ENCODE peak calls at places on chromosome 18, in four cellular contexts. M is A549, G is HFFc6, E is uterus. Q is an unnamed sample.

GRCh38 chr18:13137041-13137938 is 81.3 kb upstream of the LDLRAD4 start:
- DNase-seq in E (no peak), G (no peak), M (no peak), Q (no peak)

GRCh38 chr18:42578781-42579180 is 536.7 kb downstream of the RIT2 start:
- DNase-seq in E (no peak), M (no peak), G (no peak), Q (peak)

GRCh38 chr18:5431836-5432575 is 111.8 kb downstream of the EPB41L3 start:
- DNase-seq in G (no peak), M (no peak), E (no peak), Q (no peak)

GRCh38 chr18:63532471-63532870 is 9.7 kb upstream of the SERPINB12 start:
- DNase-seq in E (no peak), M (no peak), G (no peak), Q (no peak)

GRCh38 chr18:63152096-63152495 is 167.5 kb downstream of the BCL2 start:
- DNase-seq in G (no peak), E (no peak), M (no peak), Q (no peak)

GRCh38 chr18:3245853-3246635 is 1.6 kb upstream of the MYL12A start:
- DNase-seq in M (peak), E (peak), G (peak), Q (peak)

GRCh38 chr18:24219561-24220317 is 80.9 kb downstream of the CABYR start:
- DNase-seq in E (no peak), M (no peak), G (no peak), Q (no peak)

GRCh38 chr18:77161954-77162353 is 29.4 kb upstream of the MBP start:
- DNase-seq in M (no peak), G (no peak), E (no peak), Q (no peak)

GRCh38 chr18:46336278-46337205 is 232.4 kb downstream of the HAUS1 start:
- DNase-seq in E (no peak), G (no peak), M (no peak), Q (no peak)

GRCh38 chr18:67104700-67105284 is 411.7 kb downstream of the DSEL start:
- DNase-seq in E (no peak), G (peak), M (peak), Q (peak)

GRCh38 chr18:33835419-33835818 is 257.4 kb downstream of the ASXL3 start:
- DNase-seq in E (no peak), G (no peak), M (no peak), Q (no peak)

GRCh38 chr18:57544958-57545661 is 41.4 kb downstream of the FECH start:
- DNase-seq in M (no peak), E (no peak), G (no peak), Q (no peak)

GRCh38 chr18:68494802-68495560 is 219.9 kb downstream of the TMX3 start:
- DNase-seq in G (peak), E (peak), M (no peak), Q (peak)

GRCh38 chr18:22871809-22872525 is 61.2 kb upstream of the RBBP8 start:
- DNase-seq in G (no peak), E (no peak), M (no peak), Q (peak)

GRCh38 chr18:54434453-54434852 is 76.7 kb downstream of the C18orf54 start:
- DNase-seq in G (no peak), M (no peak), E (no peak), Q (no peak)

GRCh38 chr18:27901424-27902226 is 275.3 kb downstream of the CDH2 start:
- DNase-seq in G (no peak), E (no peak), M (no peak), Q (no peak)

GRCh38 chr18:30987479-30988241 is 54.9 kb downstream of the DSC3 start:
- DNase-seq in M (peak), G (no peak), E (no peak), Q (no peak)

GRCh38 chr18:47729356-47729755 is 201.1 kb downstream of the SMAD2 start:
- DNase-seq in E (no peak), M (no peak), G (no peak), Q (no peak)

GRCh38 chr18:48902023-48902855 is 48.5 kb downstream of the SMAD7 start:
- DNase-seq in E (peak), M (peak), G (peak), Q (peak)

GRCh38 chr18:48621240-48621639 is 82.4 kb downstream of the CTIF start:
- DNase-seq in G (peak), M (peak), E (no peak), Q (peak)

GRCh38 chr18:55509631-55510372 is 78.2 kb downstream of the TCF4 start:
- DNase-seq in M (no peak), G (peak), E (no peak), Q (peak)

GRCh38 chr18:75607701-75608100 is 180.2 kb upstream of the SMIM21 start:
- DNase-seq in E (no peak), M (no peak), G (no peak), Q (peak)

GRCh38 chr18:79914614-79915160 is 36.8 kb downstream of the SLC66A2 start:
- DNase-seq in M (no peak), E (peak), G (no peak), Q (no peak)

GRCh38 chr18:44636241-44636640 is 44.4 kb upstream of the SETBP1 start:
- DNase-seq in M (no peak), G (no peak), E (no peak), Q (no peak)

GRCh38 chr18:11323359-11323819 is 174.0 kb upstream of the PIEZO2 start:
- DNase-seq in E (no peak), M (peak), G (peak), Q (peak)

GRCh38 chr18:21513741-21514140 is 86.8 kb downstream of the ESCO1 start:
- DNase-seq in E (no peak), M (no peak), G (no peak), Q (no peak)

GRCh38 chr18:66329716-66330115 is 274.2 kb downstream of the CDH19 start:
- DNase-seq in M (no peak), G (no peak), E (no peak), Q (no peak)

GRCh38 chr18:11823545-11823944 is 27.7 kb upstream of the CHMP1B start:
- DNase-seq in G (no peak), M (no peak), E (no peak), Q (no peak)

GRCh38 chr18:49558356-49558755 is 3.5 kb upstream of the LIPG start:
- DNase-seq in G (no peak), E (no peak), M (no peak), Q (no peak)

GRCh38 chr18:59393381-59393780 is 34.3 kb upstream of the LMAN1 start:
- DNase-seq in E (no peak), M (no peak), G (no peak), Q (no peak)

GRCh38 chr18:59400407-59400806 is 41.3 kb upstream of the LMAN1 start:
- DNase-seq in E (no peak), M (no peak), G (no peak), Q (no peak)

GRCh38 chr18:59395226-59396175 is 36.4 kb upstream of the LMAN1 start:
- DNase-seq in M (no peak), E (no peak), G (no peak), Q (no peak)
- TF ChIP-seq CTCF in M (no peak), E (no peak), G (no peak), Q (no peak)

GRCh38 chr18:36771246-36771645 is 57.6 kb downstream of the TPGS2 start:
- DNase-seq in E (no peak), M (no peak), G (no peak), Q (no peak)

GRCh38 chr18:36772339-36772738 is 56.5 kb downstream of the TPGS2 start:
- DNase-seq in M (no peak), E (no peak), G (peak), Q (peak)

GRCh38 chr18:36770315-36770946 is 58.4 kb downstream of the TPGS2 start:
- DNase-seq in G (no peak), E (no peak), M (no peak), Q (peak)

GRCh38 chr18:36769172-36769571 is 59.6 kb downstream of the TPGS2 start:
- DNase-seq in M (no peak), E (no peak), G (peak), Q (no peak)

GRCh38 chr18:36769611-36770314 is 59.0 kb downstream of the TPGS2 start:
- DNase-seq in G (no peak), M (peak), E (no peak), Q (no peak)
- TF ChIP-seq CTCF in G (peak), M (peak), E (no peak), Q (no peak)

DNA sequence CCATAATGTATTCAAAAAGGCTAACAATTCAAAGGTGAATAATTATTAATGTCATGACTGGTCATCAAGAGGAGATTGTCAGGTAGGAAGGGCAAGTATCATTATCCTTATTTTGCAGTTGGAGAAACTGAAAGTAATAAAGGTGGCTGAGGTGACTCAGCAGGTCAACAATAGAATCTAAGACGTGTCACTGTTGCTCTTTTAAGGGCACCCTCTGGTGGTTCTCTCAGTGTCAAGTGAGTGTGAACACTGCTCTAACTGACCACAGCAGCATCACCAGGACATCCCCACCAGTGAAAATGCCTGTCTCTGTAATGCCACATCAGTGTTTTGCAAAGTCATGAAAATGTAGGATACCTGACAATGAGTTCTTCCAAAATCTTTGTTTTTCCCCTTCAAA is 69.7 kb downstream of the DCC start:
- DNase-seq in G (no peak), M (peak), E (no peak), Q (no peak)
- TF ChIP-seq CTCF in G (no peak), M (no peak), E (no peak), Q (no peak)

GRCh38 chr18:41532344-41533086 is 422.5 kb upstream of the PIK3C3 start:
- DNase-seq in G (no peak), M (no peak), E (no peak), Q (no peak)
- TF ChIP-seq CTCF in G (peak), M (no peak), E (no peak), Q (no peak)

DNA sequence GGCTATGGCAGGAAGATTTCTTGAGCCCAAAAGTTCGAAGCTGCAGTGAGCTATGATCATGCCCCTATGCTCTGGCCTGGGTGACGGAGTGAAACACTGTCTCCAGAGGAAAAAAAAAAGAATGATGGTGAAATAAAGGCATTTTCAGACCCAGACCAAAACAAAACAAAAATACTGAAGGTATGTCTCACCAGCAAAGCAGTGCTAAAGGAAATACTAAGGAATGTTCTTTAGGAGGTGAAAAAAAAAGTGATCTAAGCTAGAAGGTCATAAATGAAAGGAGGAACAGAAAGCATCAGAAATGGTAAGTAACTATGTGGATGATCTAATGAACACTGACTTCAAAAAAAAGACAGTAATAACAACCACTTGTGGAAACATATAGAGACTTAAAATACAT is 18.7 kb downstream of the SS18 start:
- DNase-seq in E (no peak), M (no peak), G (no peak), Q (no peak)
- TF ChIP-seq CTCF in E (no peak), M (no peak), G (no peak), Q (no peak)

Q was measured in AG10803.